ENCODE peak calls at places on chromosomes 6 and 20, in ten cellular contexts. V is breast epithelium, R is BE2C, K is endodermal cell, M is MCF 10A, C is ovary, E is body of pancreas, X is epithelial cell of esophagus, S is adrenal gland, F is endothelial cell of umbilical vein. J is an unnamed sample.

GRCh38 chr6:105795913-105796517 is 290.1 kb upstream of the PRDM1 start:
- DNase-seq in R (no peak), C (no peak), F (no peak), K (no peak), S (no peak), X (peak), M (no peak), E (no peak), V (no peak), J (no peak)

GRCh38 chr6:48755315-48755714 is 644.3 kb upstream of the PTCHD4 start:
- DNase-seq in K (no peak), S (no peak), R (no peak), F (no peak), V (no peak), X (no peak), E (no peak), M (no peak), C (no peak), J (no peak)

GRCh38 chr20:50635676-50636600 is 55.4 kb downstream of the RIPOR3 start:
- DNase-seq in F (peak), C (peak), R (peak), E (peak), S (peak), X (peak), K (peak), M (peak), V (peak), J (peak)

GRCh38 chr6:21003780-21004541 is 469.7 kb downstream of the CDKAL1 start:
- DNase-seq in S (no peak), F (peak), C (no peak), K (no peak), E (peak), X (peak), M (peak), R (peak), V (no peak), J (no peak)

GRCh38 chr6:21611485-21611884 is 17.9 kb downstream of the SOX4 start:
- DNase-seq in E (no peak), K (no peak), S (no peak), X (no peak), R (no peak), M (no peak), F (no peak), V (no peak), C (no peak), J (no peak)

GRCh38 chr6:169942173-169942572 is 190.8 kb downstream of the ERMARD start:
- DNase-seq in M (no peak), E (no peak), S (no peak), X (no peak), V (no peak), F (no peak), C (no peak), K (no peak), R (no peak), J (no peak)

GRCh38 chr6:19869464-19869863 is 32.3 kb downstream of the ID4 start:
- DNase-seq in K (no peak), M (no peak), X (no peak), F (no peak), E (no peak), C (no peak), V (no peak), S (no peak), R (no peak), J (no peak)

GRCh38 chr6:170116643-170117042 is 174.2 kb downstream of the DLL1 start:
- DNase-seq in F (no peak), C (peak), E (no peak), S (peak), K (peak), R (no peak), V (peak), M (no peak), X (no peak), J (no peak)

GRCh38 chr20:12047838-12048432 is 130.2 kb downstream of the BTBD3 start:
- DNase-seq in K (no peak), E (no peak), M (peak), R (no peak), C (no peak), X (peak), V (no peak), F (peak), S (no peak), J (no peak)

GRCh38 chr6:11796819-11797218 is 18.2 kb upstream of the ADTRP start:
- DNase-seq in E (no peak), F (no peak), S (no peak), X (no peak), C (no peak), V (no peak), R (no peak), K (no peak), M (no peak), J (no peak)

GRCh38 chr20:54131675-54132611 is 41.8 kb downstream of the CYP24A1 start:
- DNase-seq in C (no peak), R (no peak), F (no peak), M (no peak), E (no peak), S (no peak), V (no peak), X (no peak), K (no peak), J (no peak)

GRCh38 chr6:24883618-24884017 is 52.1 kb downstream of the RIPOR2 start:
- DNase-seq in E (no peak), M (no peak), R (no peak), C (no peak), S (no peak), X (peak), V (no peak), K (no peak), F (no peak), J (no peak)

GRCh38 chr6:33091957-33092356 is 16.2 kb downstream of the HLA-DPB1 start:
- DNase-seq in C (no peak), R (peak), S (no peak), K (peak), V (no peak), F (no peak), M (peak), X (no peak), E (peak), J (no peak)

GRCh38 chr6:10800810-10801209 is 37.5 kb downstream of the MAK start:
- DNase-seq in F (peak), E (no peak), S (no peak), K (no peak), X (peak), V (no peak), C (no peak), R (no peak), M (peak), J (no peak)

GRCh38 chr6:41698350-41698781 is 37.0 kb downstream of the TFEB start:
- DNase-seq in S (no peak), R (no peak), E (no peak), M (peak), V (no peak), F (peak), X (no peak), C (no peak), K (no peak), J (no peak)

GRCh38 chr20:33963756-33964155 is 30.0 kb upstream of the RALY start:
- DNase-seq in F (no peak), V (no peak), X (no peak), R (no peak), C (no peak), K (no peak), M (no peak), E (no peak), S (no peak), J (no peak)

GRCh38 chr6:20841806-20842205 is 307.5 kb downstream of the CDKAL1 start:
- DNase-seq in C (no peak), V (no peak), S (no peak), X (no peak), M (no peak), F (no peak), E (no peak), K (no peak), R (no peak), J (no peak)

GRCh38 chr6:168650686-168651085 is 209.7 kb downstream of the SMOC2 start:
- DNase-seq in S (no peak), C (peak), M (no peak), K (no peak), V (no peak), E (peak), X (no peak), R (no peak), F (no peak), J (no peak)

GRCh38 chr20:45450097-45450818 is 19.3 kb upstream of the WFDC2 start:
- DNase-seq in K (peak), M (peak), F (peak), R (no peak), X (peak), S (no peak), V (no peak), E (peak), C (no peak), J (no peak)

GRCh38 chr6:133973109-133973971 is 20.3 kb downstream of the TBPL1 start:
- DNase-seq in X (peak), V (no peak), S (no peak), K (no peak), C (no peak), M (peak), E (no peak), F (peak), R (no peak), J (no peak)

GRCh38 chr6:4560225-4561077 is 215.8 kb upstream of the CDYL start:
- DNase-seq in X (no peak), M (no peak), F (no peak), E (no peak), V (no peak), R (no peak), S (no peak), K (no peak), C (no peak), J (no peak)

GRCh38 chr6:70180904-70181599 is 121.8 kb downstream of the COL9A1 start:
- DNase-seq in V (no peak), C (no peak), F (no peak), K (no peak), S (no peak), M (no peak), R (no peak), X (no peak), E (no peak), J (no peak)

GRCh38 chr20:3925899-3926638 is 36.9 kb downstream of the PANK2 start:
- DNase-seq in E (no peak), M (no peak), C (no peak), V (no peak), S (no peak), X (no peak), F (no peak), R (no peak), K (no peak), J (no peak)

GRCh38 chr6:118535176-118535844 is 12.8 kb upstream of the PLN start:
- DNase-seq in K (no peak), C (no peak), M (no peak), F (no peak), X (peak), E (no peak), R (no peak), S (no peak), V (no peak), J (no peak)

GRCh38 chr20:41275181-41275793 is 42.2 kb downstream of the ZHX3 start:
- DNase-seq in R (no peak), F (peak), K (no peak), V (no peak), E (peak), M (no peak), S (no peak), C (no peak), X (peak), J (no peak)

GRCh38 chr6:154154389-154154967 is 115.4 kb downstream of the OPRM1 start:
- DNase-seq in S (peak), F (peak), K (peak), R (peak), M (peak), X (peak), C (peak), E (peak), V (no peak), J (peak)

GRCh38 chr6:2019051-2019450 is 226.4 kb downstream of the GMDS start:
- DNase-seq in X (no peak), K (no peak), F (no peak), C (no peak), M (no peak), V (no peak), E (no peak), R (no peak), S (no peak), J (no peak)

GRCh38 chr6:98463038-98463437 is 371.3 kb upstream of the POU3F2 start:
- DNase-seq in E (no peak), R (no peak), K (no peak), S (no peak), V (no peak), X (no peak), F (no peak), C (no peak), M (no peak), J (no peak)

GRCh38 chr6:151445482-151445881 is 6.4 kb downstream of the RMND1 start:
- DNase-seq in R (no peak), K (no peak), S (no peak), C (no peak), F (peak), E (no peak), M (no peak), X (no peak), V (no peak), J (no peak)

GRCh38 chr20:41770427-41770826 is 152.2 kb upstream of the CHD6 start:
- DNase-seq in K (no peak), E (no peak), F (no peak), C (no peak), V (no peak), R (no peak), X (no peak), M (no peak), S (no peak), J (no peak)

GRCh38 chr20:42219005-42219404 is 600.8 kb upstream of the CHD6 start:
- DNase-seq in M (no peak), F (no peak), C (no peak), V (no peak), X (no peak), K (no peak), S (no peak), E (no peak), R (no peak), J (no peak)

GRCh38 chr6:55694148-55694547 is 115.2 kb upstream of the HMGCLL1 start:
- DNase-seq in X (peak), R (no peak), V (no peak), S (no peak), F (no peak), K (peak), M (peak), C (no peak), E (peak), J (no peak)

GRCh38 chr20:45098096-45098773 is 2.7 kb downstream of the KCNS1 start:
- DNase-seq in V (no peak), C (no peak), M (no peak), R (no peak), F (peak), K (peak), X (peak), S (peak), E (peak), J (no peak)

GRCh38 chr6:159992366-159992765 is 23.5 kb downstream of the IGF2R start:
- DNase-seq in V (no peak), F (no peak), C (no peak), X (no peak), S (no peak), K (no peak), M (no peak), E (no peak), R (no peak), J (no peak)

GRCh38 chr6:142802124-142802523 is 142.9 kb downstream of the HIVEP2 start:
- DNase-seq in V (no peak), C (no peak), E (peak), X (peak), R (no peak), K (no peak), S (no peak), F (peak), M (peak), J (no peak)

GRCh38 chr6:31225735-31226134 is 46.2 kb downstream of the HLA-C start:
- DNase-seq in E (peak), M (no peak), F (no peak), X (no peak), R (no peak), K (no peak), C (no peak), S (no peak), V (no peak), J (no peak)

GRCh38 chr6:33313709-33314514 is at the start of gene TAPBP:
- DNase-seq in M (peak), F (peak), S (peak), R (peak), V (peak), E (peak), C (peak), X (peak), K (peak), J (peak)

GRCh38 chr6:62889240-62889639 is 322.0 kb upstream of the FKBP1C start:
- DNase-seq in C (no peak), X (no peak), K (no peak), V (no peak), F (no peak), S (no peak), R (no peak), E (no peak), M (no peak), J (no peak)

GRCh38 chr6:36548401-36548743 is 1.1 kb upstream of the STK38 start:
- DNase-seq in V (no peak), S (no peak), K (no peak), M (no peak), R (no peak), F (no peak), E (no peak), X (no peak), C (no peak), J (no peak)

GRCh38 chr20:8424010-8424409 is 291.9 kb downstream of the PLCB1 start:
- DNase-seq in S (no peak), M (no peak), R (peak), V (no peak), X (no peak), F (no peak), C (no peak), E (no peak), K (no peak), J (no peak)

GRCh38 chr20:8425802-8426201 is 293.7 kb downstream of the PLCB1 start:
- DNase-seq in S (no peak), X (no peak), F (no peak), M (no peak), E (no peak), K (no peak), C (no peak), R (no peak), V (no peak), J (no peak)

GRCh38 chr20:8424986-8425385 is 292.9 kb downstream of the PLCB1 start:
- DNase-seq in S (peak), M (no peak), X (no peak), V (no peak), R (no peak), K (no peak), C (no peak), E (no peak), F (no peak), J (no peak)

GRCh38 chr20:8421981-8422380 is 289.9 kb downstream of the PLCB1 start:
- DNase-seq in M (no peak), V (no peak), F (no peak), K (no peak), X (no peak), E (no peak), C (no peak), R (peak), S (no peak), J (no peak)

GRCh38 chr20:8423482-8423881 is 291.4 kb downstream of the PLCB1 start:
- DNase-seq in M (no peak), C (no peak), F (no peak), R (peak), X (no peak), K (no peak), E (no peak), V (no peak), S (no peak), J (no peak)
- TF ChIP-seq CTCF in M (no peak), C (no peak), F (no peak), R (no peak), X (no peak), K (no peak), E (no peak), V (no peak), S (no peak), J (no peak)

GRCh38 chr20:46544576-46544975 is 5.9 kb downstream of the OCSTAMP start:
- DNase-seq in R (no peak), S (no peak), C (no peak), K (no peak), E (no peak), X (peak), F (no peak), V (no peak), M (no peak), J (no peak)
- TF ChIP-seq CTCF in R (no peak), S (peak), C (no peak), K (no peak), E (no peak), X (peak), F (no peak), V (no peak), M (no peak), J (no peak)

DNA sequence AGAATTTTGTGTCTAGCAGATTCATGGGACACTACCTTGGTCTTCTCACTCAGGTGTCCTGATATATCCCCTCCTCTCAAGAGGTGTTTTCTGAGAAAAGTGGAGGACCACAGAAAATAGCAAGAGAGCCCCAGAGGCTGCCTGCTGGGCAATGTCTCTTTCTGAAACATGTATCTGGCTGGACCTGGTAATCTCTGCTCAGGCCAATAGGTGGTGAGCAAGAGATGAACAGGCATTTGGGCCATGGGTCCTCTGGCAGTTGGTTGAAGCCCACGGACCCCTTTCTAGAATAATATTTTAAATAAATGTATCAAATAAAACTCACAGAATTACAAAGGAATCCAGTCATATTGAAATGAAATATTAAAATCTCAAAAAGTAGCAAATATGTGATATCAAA is 8.8 kb upstream of the THBD start:
- DNase-seq in X (no peak), M (no peak), E (no peak), K (no peak), C (no peak), R (no peak), S (no peak), F (no peak), V (no peak), J (no peak)
- TF ChIP-seq CTCF in X (no peak), M (peak), E (no peak), K (peak), C (no peak), R (no peak), S (no peak), F (peak), V (no peak), J (no peak)

DNA sequence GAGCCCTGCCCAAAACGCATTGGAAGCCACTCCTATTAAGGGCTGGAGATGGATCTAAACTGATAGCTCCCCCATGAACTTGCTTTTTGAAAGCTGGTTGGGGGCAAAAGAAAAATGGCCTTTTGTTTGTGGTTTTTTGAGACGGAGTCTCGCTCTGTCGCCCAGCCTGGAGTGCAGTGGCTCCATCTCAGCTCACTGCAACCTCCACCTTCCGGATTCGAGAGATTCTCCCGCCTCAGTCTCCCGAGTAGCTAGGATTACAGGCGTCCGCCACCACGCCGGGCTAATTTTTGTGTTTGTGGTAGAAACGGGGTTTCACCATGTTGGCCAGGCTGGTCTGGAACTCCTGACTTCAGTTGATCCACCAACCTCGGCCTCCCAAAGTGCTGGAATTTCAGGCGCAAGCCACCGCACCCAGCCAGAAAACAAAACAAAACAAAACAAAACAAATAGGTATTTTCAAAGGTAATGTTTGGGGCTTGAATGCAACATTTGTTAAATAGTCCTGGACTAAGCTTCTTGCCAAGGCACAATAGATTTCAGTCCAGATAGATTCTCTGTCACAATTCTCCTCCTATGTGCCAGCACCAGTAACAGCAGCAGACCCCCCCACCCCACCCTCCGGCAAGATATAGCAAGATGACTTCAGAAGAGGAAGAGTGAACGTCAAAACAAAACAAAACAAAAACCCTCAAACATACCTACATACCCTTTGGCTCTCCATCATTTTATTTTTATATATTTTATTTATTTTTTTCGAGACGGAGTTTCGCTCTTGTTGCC is 26.5 kb upstream of the ABT1 start:
- DNase-seq in S (no peak), C (no peak), M (no peak), X (no peak), V (no peak), K (no peak), R (no peak), F (no peak), E (no peak), J (no peak)
- TF ChIP-seq CTCF in S (no peak), C (no peak), M (no peak), X (no peak), V (no peak), K (no peak), R (no peak), F (no peak), E (no peak), J (no peak)

GRCh38 chr20:37342231-37343177 is 3.4 kb upstream of the SRC start:
- DNase-seq in R (peak), S (peak), X (no peak), E (no peak), F (no peak), M (no peak), C (no peak), K (peak), V (no peak), J (no peak)
- TF ChIP-seq CTCF in R (peak), S (no peak), X (no peak), E (no peak), F (peak), M (no peak), C (no peak), K (peak), V (no peak), J (no peak)

J was measured in mesothelial cell of epicardium.